ENCODE peak calls at places on chromosomes 11 and 22, in five cellular contexts. I is sigmoid colon, D is ovary, R is tibial nerve, Y is A549. C is an unnamed sample.

GRCh38 chr22:37254206-37254866 is 10.3 kb upstream of the RAC2 start:
- DNase-seq in R (no peak), Y (peak), I (no peak), D (no peak), C (no peak)

GRCh38 chr11:104661481-104661880 is 236.8 kb downstream of the CASP12 start:
- DNase-seq in I (no peak), D (no peak), Y (no peak), R (no peak), C (no peak)

GRCh38 chr11:20873054-20873453 is 203.7 kb downstream of the NELL1 start:
- DNase-seq in R (no peak), Y (peak), I (no peak), D (no peak), C (no peak)

GRCh38 chr11:95925011-95925410 is 1.1 kb upstream of the MTMR2 start:
- DNase-seq in R (no peak), D (no peak), Y (peak), I (no peak), C (no peak)

GRCh38 chr22:24426859-24427499 is 420 bp upstream of the ADORA2A start:
- DNase-seq in Y (no peak), I (no peak), R (no peak), D (no peak), C (no peak)

GRCh38 chr22:22195265-22196017 is 49.1 kb upstream of the VPREB1 start:
- DNase-seq in R (peak), D (peak), I (no peak), Y (peak), C (peak)

GRCh38 chr11:96012086-96012824 is 88.3 kb upstream of the MTMR2 start:
- DNase-seq in I (peak), R (peak), D (peak), Y (peak), C (no peak)

GRCh38 chr11:44305643-44306468 is 4.1 kb downstream of the ALX4 start:
- DNase-seq in R (no peak), I (no peak), D (no peak), Y (no peak), C (peak)

GRCh38 chr11:121889931-121890330 is 226.1 kb downstream of the BLID start:
- DNase-seq in D (no peak), I (no peak), R (no peak), Y (no peak), C (no peak)

GRCh38 chr11:26950260-26950719 is 43.6 kb upstream of the FIBIN start:
- DNase-seq in Y (no peak), I (no peak), D (no peak), R (no peak), C (peak)

GRCh38 chr22:25875461-25875860 is 133.5 kb downstream of the MYO18B start:
- DNase-seq in D (no peak), I (no peak), Y (no peak), R (no peak), C (no peak)

GRCh38 chr11:102614485-102614884 is 10.6 kb downstream of the MMP20 start:
- DNase-seq in R (no peak), D (no peak), Y (peak), I (no peak), C (no peak)

GRCh38 chr11:119318240-119319135 is 1.6 kb upstream of the MCAM start:
- DNase-seq in R (no peak), I (peak), D (no peak), Y (no peak), C (no peak)

GRCh38 chr11:79744941-79745340 is 304.1 kb upstream of the TENM4 start:
- DNase-seq in Y (no peak), R (no peak), I (no peak), D (no peak), C (no peak)

GRCh38 chr11:17221968-17222367 is 14.2 kb upstream of the PIK3C2A start:
- DNase-seq in Y (no peak), R (no peak), D (no peak), I (no peak), C (no peak)

GRCh38 chr11:28618426-28618825 is 510.2 kb downstream of the METTL15 start:
- DNase-seq in I (no peak), D (no peak), R (no peak), Y (no peak), C (no peak)

GRCh38 chr11:70942593-70942992 is 309.8 kb downstream of the SHANK2 start:
- DNase-seq in Y (peak), I (no peak), D (no peak), R (no peak), C (no peak)

GRCh38 chr11:75858613-75859012 is 43.6 kb downstream of the UVRAG start:
- DNase-seq in D (no peak), R (no peak), Y (no peak), I (no peak), C (no peak)

GRCh38 chr11:32109138-32109537 is 18.3 kb downstream of the RCN1 start:
- DNase-seq in I (no peak), R (no peak), D (no peak), Y (no peak), C (no peak)

GRCh38 chr22:50715250-50715649 is 22.8 kb upstream of the ACR start:
- DNase-seq in I (no peak), R (no peak), D (no peak), Y (no peak), C (no peak)

GRCh38 chr11:102753267-102753666 is 27.2 kb downstream of the MMP10 start:
- DNase-seq in R (no peak), I (no peak), Y (no peak), D (no peak), C (no peak)

GRCh38 chr11:44643207-44643606 is 77.7 kb downstream of the CD82 start:
- DNase-seq in R (no peak), I (no peak), Y (no peak), D (no peak), C (no peak)

GRCh38 chr11:123707606-123708205 is 33.8 kb downstream of the ZNF202 start:
- DNase-seq in D (peak), Y (peak), R (peak), I (no peak), C (peak)

GRCh38 chr11:79973701-79974626 is 533.1 kb upstream of the TENM4 start:
- DNase-seq in D (no peak), I (no peak), R (peak), Y (no peak), C (no peak)

GRCh38 chr22:41256898-41257260 is 16.1 kb upstream of the CHADL start:
- DNase-seq in Y (no peak), R (no peak), D (no peak), I (no peak), C (no peak)

GRCh38 chr11:9613118-9613829 is 39.8 kb downstream of the WEE1 start:
- DNase-seq in I (peak), R (peak), D (peak), Y (peak), C (peak)

GRCh38 chr11:107493117-107493516 is 35.5 kb upstream of the CWF19L2 start:
- DNase-seq in R (no peak), I (no peak), D (no peak), Y (peak), C (no peak)

GRCh38 chr11:119726150-119726553 is 2.8 kb downstream of the NECTIN1 start:
- DNase-seq in D (no peak), Y (no peak), I (no peak), R (no peak), C (no peak)

GRCh38 chr11:128726464-128727139 is 32.7 kb downstream of the FLI1 start:
- DNase-seq in D (no peak), R (no peak), I (no peak), Y (no peak), C (no peak)

GRCh38 chr22:17851754-17852153 is 77.5 kb upstream of the BID start:
- DNase-seq in I (no peak), Y (no peak), R (no peak), D (no peak), C (no peak)

GRCh38 chr22:27489265-27489675 is 312.3 kb downstream of the MN1 start:
- DNase-seq in D (no peak), Y (peak), I (no peak), R (no peak), C (peak)

GRCh38 chr22:37971475-37972434 is 12.6 kb downstream of the SOX10 start:
- DNase-seq in D (no peak), I (no peak), R (no peak), Y (no peak), C (no peak)

GRCh38 chr11:1825039-1825740 is 9.6 kb upstream of the SYT8 start:
- DNase-seq in D (no peak), Y (peak), I (no peak), R (no peak), C (peak)

GRCh38 chr11:75582935-75583709 is 21.1 kb downstream of the SERPINH1 start:
- DNase-seq in R (peak), Y (peak), D (peak), I (peak), C (peak)

GRCh38 chr22:31532060-31532459 is 35.7 kb downstream of the SFI1 start:
- DNase-seq in D (no peak), R (no peak), I (no peak), Y (no peak), C (no peak)

GRCh38 chr11:126530416-126530815 is 174.9 kb downstream of the ST3GAL4 start:
- DNase-seq in I (no peak), R (no peak), Y (no peak), D (no peak), C (no peak)

GRCh38 chr11:70048279-70049024 is 29.7 kb upstream of the ANO1 start:
- DNase-seq in R (no peak), I (no peak), Y (peak), D (no peak), C (no peak)

GRCh38 chr11:40190294-40190693 is 1269.2 kb downstream of the LRRC4C start:
- DNase-seq in Y (no peak), I (no peak), D (no peak), R (no peak), C (no peak)

GRCh38 chr11:62508336-62509058 is 38.1 kb downstream of the AHNAK start:
- DNase-seq in Y (peak), I (peak), R (peak), D (peak), C (peak)

GRCh38 chr11:121352301-121352891 is 59.8 kb downstream of the SC5D start:
- DNase-seq in R (no peak), I (no peak), Y (no peak), D (no peak), C (no peak)

GRCh38 chr11:78295347-78295746 is 106.6 kb downstream of the USP35 start:
- DNase-seq in R (no peak), Y (no peak), I (no peak), D (no peak), C (no peak)

GRCh38 chr11:78289547-78290292 is 101.0 kb downstream of the USP35 start:
- DNase-seq in D (no peak), Y (no peak), R (no peak), I (no peak), C (no peak)

GRCh38 chr11:78291754-78292108 is 103.0 kb downstream of the USP35 start:
- DNase-seq in Y (no peak), I (no peak), D (no peak), R (no peak), C (no peak)

GRCh38 chr11:78290293-78291176 is 101.8 kb downstream of the USP35 start:
- DNase-seq in R (peak), Y (peak), I (no peak), D (peak), C (peak)

GRCh38 chr11:78292109-78292803 is 103.5 kb downstream of the USP35 start:
- DNase-seq in R (no peak), I (no peak), Y (no peak), D (no peak), C (no peak)
- TF ChIP-seq EP300 in R (no peak), I (no peak), Y (no peak), D (no peak), C (no peak)

GRCh38 chr11:77087723-77088225 is 14.9 kb upstream of the OMP start:
- DNase-seq in R (no peak), Y (no peak), I (no peak), D (peak), C (no peak)
- H3K4me3 ChIP-seq in R (no peak), Y (no peak), I (no peak), D (no peak), C (no peak)

GRCh38 chr11:117296881-117297280 is 5.7 kb downstream of the BACE1-AS start:
- DNase-seq in I (no peak), D (no peak), R (no peak), Y (no peak), C (no peak)
- TF ChIP-seq EP300 in I (no peak), D (no peak), R (no peak), Y (no peak), C (no peak)

DNA sequence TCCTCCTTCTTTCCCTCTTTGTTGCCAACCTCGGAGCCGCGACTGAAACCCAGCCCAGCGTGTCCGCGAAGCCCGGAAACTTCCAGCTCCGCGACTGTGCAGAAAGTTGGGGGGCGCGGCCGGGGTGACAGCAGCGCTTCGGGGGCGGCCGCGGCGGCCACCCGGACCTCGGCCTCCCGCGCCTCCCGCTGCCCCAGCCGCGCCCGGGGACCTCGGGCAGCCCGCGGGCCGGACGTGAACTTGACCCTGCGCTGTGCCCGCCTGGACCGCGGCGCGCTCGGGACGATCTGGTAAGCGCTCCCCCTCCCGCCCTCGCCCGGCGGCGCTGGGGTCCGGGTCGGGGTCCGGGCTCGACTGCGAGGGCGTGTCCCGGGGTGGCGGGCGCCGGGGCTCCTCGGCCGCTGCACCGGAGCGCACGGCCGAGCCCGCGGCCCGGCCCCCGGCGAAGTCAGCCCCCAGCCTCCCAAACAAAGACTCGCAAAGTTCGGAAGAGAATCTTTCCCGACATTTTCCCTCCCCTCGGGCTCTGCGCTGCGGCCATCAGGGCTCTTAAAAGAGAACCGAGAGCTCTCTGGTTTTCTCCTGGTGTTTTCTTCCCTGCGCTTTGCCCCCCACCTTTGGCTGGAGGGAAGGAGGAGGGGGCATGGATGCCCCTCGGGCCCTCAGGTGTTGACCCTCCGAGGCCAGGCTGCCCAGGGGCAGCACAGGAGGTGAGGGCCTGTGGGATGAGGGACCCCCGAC is 67.9 kb upstream of the WNT7B start:
- DNase-seq in I (peak), D (peak), Y (no peak), R (no peak), C (peak)
- H3K4me3 ChIP-seq in I (peak), D (peak), Y (no peak), R (peak), C (peak)

GRCh38 chr22:49551897-49552659 is 275.6 kb downstream of the BRD1 start:
- DNase-seq in Y (no peak), I (peak), R (no peak), D (no peak), C (no peak)
- TF ChIP-seq EP300 in Y (no peak), I (no peak), R (no peak), D (no peak), C (no peak)

C was measured in stomach.